ENCODE peak calls at places on chromosomes 16 and 17, in nine cellular contexts. T is CD4-positive, alpha-beta T cell; W is astrocyte of the cerebellum; D is brain microvascular endothelial cell; Q is activated gamma-delta T cell treated with Interleukin-2 at 50 U/mL for 16 hours; K is AG09309; N is HAP-1; M is AG04450; A is fibroblast of lung. B is an unnamed sample.

GRCh38 chr16:81237282-81237681 is 1.2 kb upstream of the BCO1 start:
- DNase-seq in T (no peak), W (peak; percentile 56), D (no peak), Q (no peak), K (no peak), N (no peak), M (no peak), A (peak; percentile 86), B (no peak)

GRCh38 chr17:4009164-4009785 is 45.0 kb upstream of the ATP2A3 start:
- DNase-seq in T (no peak), W (no peak), D (no peak), Q (no peak), K (no peak), N (no peak), M (no peak), A (no peak), B (no peak)

GRCh38 chr17:39051001-39051605 is 83.9 kb upstream of the FBXO47 start:
- DNase-seq in T (no peak), W (no peak), D (no peak), Q (no peak), K (no peak), N (no peak), M (no peak), A (no peak), B (no peak)

GRCh38 chr17:45043268-45043681 is 8.2 kb downstream of the DCAKD start:
- DNase-seq in T (no peak), W (no peak), D (no peak), Q (no peak), K (no peak), N (no peak), M (no peak), A (no peak), B (no peak)

GRCh38 chr16:31022574-31023251 is 10.6 kb upstream of the STX4 start:
- DNase-seq in T (no peak), W (no peak), D (no peak), Q (no peak), K (no peak), N (no peak), M (no peak), A (no peak), B (no peak)

GRCh38 chr16:77585852-77586251 is 136.5 kb upstream of the NUDT7 start:
- DNase-seq in T (no peak), W (peak; percentile 92), D (peak; percentile 65), Q (no peak), K (no peak), N (no peak), M (no peak), A (peak; percentile 90), B (peak; percentile 11)

GRCh38 chr17:63698381-63698885 is 1.5 kb downstream of the LIMD2 start:
- DNase-seq in T (peak; percentile 31), W (no peak), D (no peak), Q (peak; percentile 32), K (no peak), N (peak; percentile 30), M (no peak), A (no peak), B (no peak)

GRCh38 chr17:67585077-67585602 is 132.6 kb upstream of the NOL11 start:
- DNase-seq in T (no peak), W (no peak), D (no peak), Q (no peak), K (no peak), N (peak; percentile 71), M (no peak), A (no peak), B (no peak)

GRCh38 chr17:58265902-58266875 is 14.5 kb downstream of the MPO start:
- DNase-seq in T (no peak), W (no peak), D (no peak), Q (no peak), K (no peak), N (no peak), M (no peak), A (no peak), B (no peak)

GRCh38 chr17:82632461-82632860 is 15.8 kb downstream of the WDR45B start:
- DNase-seq in T (no peak), W (no peak), D (no peak), Q (no peak), K (no peak), N (no peak), M (no peak), A (no peak), B (no peak)

GRCh38 chr16:30382398-30383015 is at the start of gene SEPTIN1:
- DNase-seq in T (peak; percentile 77), W (no peak), D (no peak), Q (peak; percentile 79), K (no peak), N (no peak), M (no peak), A (no peak), B (no peak)

GRCh38 chr17:48612456-48612853 is 1.6 kb upstream of the HOXB7 start:
- DNase-seq in T (no peak), W (no peak), D (no peak), Q (no peak), K (no peak), N (peak; percentile 58), M (no peak), A (no peak), B (no peak)

GRCh38 chr17:13266596-13266995 is 248.8 kb upstream of the ELAC2 start:
- DNase-seq in T (no peak), W (no peak), D (no peak), Q (no peak), K (peak; percentile 18), N (no peak), M (no peak), A (peak; percentile 65), B (no peak)

GRCh38 chr17:55549140-55549539 is 37.9 kb upstream of the SMIM36 start:
- DNase-seq in T (no peak), W (no peak), D (peak; percentile 10), Q (no peak), K (no peak), N (no peak), M (no peak), A (no peak), B (peak; percentile 53)